ENCODE peak calls at places on chromosomes 7 and 10, in four cellular contexts. One of them, this sample, is unnamed.

GRCh38 chr10:33803248-33803647 is 468.8 kb upstream of the NRP1 start:
- DNase-seq in astrocyte of the spinal cord: peak
- DNase-seq in heart left ventricle: no peak
- DNase-seq in mesenchymal stem cell: no peak
- DNase-seq in this sample: no peak

GRCh38 chr10:95759233-95759826 is 3.4 kb downstream of the ENTPD1 start:
- DNase-seq in astrocyte of the spinal cord: peak
- DNase-seq in heart left ventricle: no peak
- DNase-seq in mesenchymal stem cell: no peak
- DNase-seq in this sample: no peak

GRCh38 chr7:73768661-73769480 is 1.2 kb downstream of the CLDN3 start:
- DNase-seq in astrocyte of the spinal cord: no peak
- DNase-seq in heart left ventricle: no peak
- DNase-seq in mesenchymal stem cell: no peak
- DNase-seq in this sample: no peak

GRCh38 chr10:105542401-105542800 is 901.3 kb downstream of the SORCS3 start:
- DNase-seq in astrocyte of the spinal cord: no peak
- DNase-seq in heart left ventricle: no peak
- DNase-seq in mesenchymal stem cell: no peak
- DNase-seq in this sample: no peak

GRCh38 chr7:64768824-64769223 is 25.4 kb upstream of the ZNF138 start:
- DNase-seq in astrocyte of the spinal cord: no peak
- DNase-seq in heart left ventricle: no peak
- DNase-seq in mesenchymal stem cell: no peak
- DNase-seq in this sample: no peak

GRCh38 chr7:100170111-100170897 is 1.9 kb upstream of the GAL3ST4 start:
- DNase-seq in astrocyte of the spinal cord: no peak
- DNase-seq in heart left ventricle: no peak
- DNase-seq in mesenchymal stem cell: no peak
- DNase-seq in this sample: no peak

GRCh38 chr7:24290004-24290641 is 6.1 kb downstream of the NPY start:
- DNase-seq in astrocyte of the spinal cord: peak
- DNase-seq in heart left ventricle: no peak
- DNase-seq in mesenchymal stem cell: peak
- DNase-seq in this sample: peak

GRCh38 chr7:78220754-78221153 is 422.2 kb downstream of the PHTF2 start:
- DNase-seq in astrocyte of the spinal cord: no peak
- DNase-seq in heart left ventricle: no peak
- DNase-seq in mesenchymal stem cell: no peak
- DNase-seq in this sample: no peak

GRCh38 chr7:107742678-107743566 is 1.0 kb upstream of the CBLL1 start:
- DNase-seq in astrocyte of the spinal cord: no peak
- DNase-seq in heart left ventricle: peak
- DNase-seq in mesenchymal stem cell: no peak
- DNase-seq in this sample: no peak

GRCh38 chr10:1595726-1596125 is 141.6 kb downstream of the ADARB2 start:
- DNase-seq in astrocyte of the spinal cord: no peak
- DNase-seq in heart left ventricle: no peak
- DNase-seq in mesenchymal stem cell: no peak
- DNase-seq in this sample: no peak

GRCh38 chr10:130018253-130018652 is 54.2 kb upstream of the EBF3 start:
- DNase-seq in astrocyte of the spinal cord: peak
- DNase-seq in heart left ventricle: no peak
- DNase-seq in mesenchymal stem cell: peak
- DNase-seq in this sample: no peak

GRCh38 chr10:125064681-125065492 is 95.5 kb downstream of the CTBP2 start:
- DNase-seq in astrocyte of the spinal cord: peak
- DNase-seq in heart left ventricle: no peak
- DNase-seq in mesenchymal stem cell: peak
- DNase-seq in this sample: peak

GRCh38 chr7:117193564-117193963 is 129.3 kb downstream of the WNT2 start:
- DNase-seq in astrocyte of the spinal cord: no peak
- DNase-seq in heart left ventricle: no peak
- DNase-seq in mesenchymal stem cell: peak
- DNase-seq in this sample: no peak

GRCh38 chr10:68516766-68517165 is 10.6 kb downstream of the SLC25A16 start:
- DNase-seq in astrocyte of the spinal cord: peak
- DNase-seq in heart left ventricle: no peak
- DNase-seq in mesenchymal stem cell: no peak
- DNase-seq in this sample: no peak

GRCh38 chr10:69838853-69839252 is 37.1 kb downstream of the COL13A1 start:
- DNase-seq in astrocyte of the spinal cord: peak
- DNase-seq in heart left ventricle: no peak
- DNase-seq in mesenchymal stem cell: peak
- DNase-seq in this sample: no peak

GRCh38 chr7:143002106-143002505 is 24.8 kb downstream of the OR9A2 start:
- DNase-seq in astrocyte of the spinal cord: no peak
- DNase-seq in heart left ventricle: no peak
- DNase-seq in mesenchymal stem cell: peak
- DNase-seq in this sample: peak

GRCh38 chr7:94195813-94196212 is 191.7 kb upstream of the BET1 start:
- DNase-seq in astrocyte of the spinal cord: no peak
- DNase-seq in heart left ventricle: no peak
- DNase-seq in mesenchymal stem cell: no peak
- DNase-seq in this sample: no peak

GRCh38 chr10:33099748-33100147 is 141.7 kb upstream of the ITGB1 start:
- DNase-seq in astrocyte of the spinal cord: peak
- DNase-seq in heart left ventricle: no peak
- DNase-seq in mesenchymal stem cell: no peak
- DNase-seq in this sample: no peak

GRCh38 chr7:128939075-128939860 is 1.5 kb downstream of the IRF5 start:
- DNase-seq in astrocyte of the spinal cord: no peak
- DNase-seq in heart left ventricle: peak
- DNase-seq in mesenchymal stem cell: no peak
- DNase-seq in this sample: no peak